ENCODE peak calls at places on chromosomes 3 and 15, in five cellular contexts. P is AG09319, O is choroid plexus epithelial cell, Z is T-helper 1 cell, M is NCI-H1105 treated with DMSO at 0.1 percent for 48 hours. N is an unnamed sample.

GRCh38 chr3:128187495-128187894 is 34.2 kb downstream of the EEFSEC start:
- DNase-seq in P (no peak), O (no peak), Z (no peak), M (no peak), N (no peak)

GRCh38 chr3:51500632-51501131 is 867 bp upstream of the DCAF1 start:
- DNase-seq in P (no peak), O (no peak), Z (no peak), M (no peak), N (no peak)

GRCh38 chr3:47578691-47579632 is at the start of gene CSPG5:
- DNase-seq in P (no peak), O (no peak), Z (peak), M (no peak), N (no peak)

GRCh38 chr15:80073197-80073596 is 13.7 kb downstream of the ZFAND6 start:
- DNase-seq in P (no peak), O (no peak), Z (no peak), M (no peak), N (no peak)

GRCh38 chr15:82699726-82700125 is 9.9 kb downstream of the AP3B2 start:
- DNase-seq in P (no peak), O (no peak), Z (no peak), M (no peak), N (no peak)

GRCh38 chr3:11820540-11821041 is 26.1 kb downstream of the TAMM41 start:
- DNase-seq in P (no peak), O (peak), Z (no peak), M (no peak), N (no peak)

GRCh38 chr15:37016287-37016686 is 84.1 kb downstream of the MEIS2 start:
- DNase-seq in P (peak), O (peak), Z (no peak), M (no peak), N (no peak)

GRCh38 chr15:99421172-99421656 is 144.6 kb upstream of the MEF2A start:
- DNase-seq in P (no peak), O (peak), Z (no peak), M (no peak), N (no peak)

GRCh38 chr3:48543271-48543866 is 13.2 kb downstream of the PFKFB4 start:
- DNase-seq in P (no peak), O (no peak), Z (no peak), M (no peak), N (no peak)

GRCh38 chr15:101488300-101489164 is 975 bp downstream of the PCSK6 start:
- DNase-seq in P (no peak), O (no peak), Z (no peak), M (no peak), N (no peak)

GRCh38 chr15:33201376-33202189 is 7.1 kb upstream of the FMN1 start:
- DNase-seq in P (no peak), O (peak), Z (peak), M (no peak), N (no peak)

GRCh38 chr3:128991355-128991895 is 2.5 kb downstream of the CFAP92 start:
- DNase-seq in P (no peak), O (no peak), Z (no peak), M (no peak), N (no peak)

GRCh38 chr15:59176653-59177444 is 29.8 kb upstream of the LDHAL6B start:
- DNase-seq in P (no peak), O (no peak), Z (no peak), M (no peak), N (no peak)

GRCh38 chr3:131731709-131732108 is 228.9 kb upstream of the MRPL3 start:
- DNase-seq in P (no peak), O (no peak), Z (no peak), M (no peak), N (no peak)